ENCODE peak calls at places on chromosome 9, in nine cellular contexts. One of them, this sample, is unnamed.

GRCh38 chr9:135329571-135330306 is 149.8 kb upstream of the PPP1R26 start:
- DNase-seq in spleen: no peak
- DNase-seq in A549: no peak
- DNase-seq in endothelial cell of umbilical vein: no peak
- DNase-seq in neural progenitor cell: peak; percentile 67
- DNase-seq in CD8-positive, alpha-beta T cell: no peak
- DNase-seq in CD8-positive, alpha-beta memory T cell: no peak
- DNase-seq in Peyer's patch: no peak
- DNase-seq in adrenal gland: no peak
- DNase-seq in this sample: no peak

GRCh38 chr9:14313378-14313940 is 482 bp downstream of the NFIB start:
- DNase-seq in spleen: no peak
- DNase-seq in CD8-positive, alpha-beta T cell: no peak
- DNase-seq in A549: no peak
- DNase-seq in adrenal gland: no peak
- DNase-seq in CD8-positive, alpha-beta memory T cell: no peak
- DNase-seq in Peyer's patch: no peak
- DNase-seq in endothelial cell of umbilical vein: peak; percentile 43
- DNase-seq in neural progenitor cell: peak; percentile 56
- DNase-seq in this sample: peak; percentile 67

GRCh38 chr9:120909904-120910303 is 16.7 kb downstream of the TRAF1 start:
- DNase-seq in neural progenitor cell: no peak
- DNase-seq in endothelial cell of umbilical vein: peak; percentile 18
- DNase-seq in Peyer's patch: no peak
- DNase-seq in CD8-positive, alpha-beta T cell: no peak
- DNase-seq in spleen: no peak
- DNase-seq in adrenal gland: no peak
- DNase-seq in CD8-positive, alpha-beta memory T cell: peak; percentile 54
- DNase-seq in A549: no peak
- DNase-seq in this sample: no peak

GRCh38 chr9:86659413-86660046 is 287.8 kb downstream of the GAS1 start:
- DNase-seq in CD8-positive, alpha-beta memory T cell: no peak
- DNase-seq in A549: no peak
- DNase-seq in spleen: no peak
- DNase-seq in CD8-positive, alpha-beta T cell: no peak
- DNase-seq in neural progenitor cell: no peak
- DNase-seq in endothelial cell of umbilical vein: no peak
- DNase-seq in adrenal gland: no peak
- DNase-seq in Peyer's patch: no peak
- DNase-seq in this sample: no peak

GRCh38 chr9:110068212-110068611 is 139.7 kb downstream of the C9orf152 start:
- DNase-seq in adrenal gland: no peak
- DNase-seq in CD8-positive, alpha-beta T cell: no peak
- DNase-seq in A549: no peak
- DNase-seq in endothelial cell of umbilical vein: no peak
- DNase-seq in CD8-positive, alpha-beta memory T cell: no peak
- DNase-seq in neural progenitor cell: no peak
- DNase-seq in spleen: no peak
- DNase-seq in Peyer's patch: no peak
- DNase-seq in this sample: no peak

GRCh38 chr9:76690575-76691370 is 73.5 kb upstream of the PCA3 start:
- DNase-seq in CD8-positive, alpha-beta T cell: no peak
- DNase-seq in adrenal gland: no peak
- DNase-seq in CD8-positive, alpha-beta memory T cell: no peak
- DNase-seq in endothelial cell of umbilical vein: no peak
- DNase-seq in spleen: no peak
- DNase-seq in neural progenitor cell: no peak
- DNase-seq in Peyer's patch: no peak
- DNase-seq in A549: no peak
- DNase-seq in this sample: no peak

GRCh38 chr9:15104826-15105420 is 194.7 kb upstream of the FREM1 start:
- DNase-seq in endothelial cell of umbilical vein: peak; percentile 51
- DNase-seq in A549: peak; percentile 24
- DNase-seq in Peyer's patch: no peak
- DNase-seq in spleen: no peak
- DNase-seq in CD8-positive, alpha-beta memory T cell: peak; percentile 3
- DNase-seq in CD8-positive, alpha-beta T cell: no peak
- DNase-seq in adrenal gland: peak; percentile 18
- DNase-seq in neural progenitor cell: peak; percentile 69
- DNase-seq in this sample: peak; percentile 63

GRCh38 chr9:19782005-19782404 is 6.8 kb downstream of the SLC24A2 start:
- DNase-seq in Peyer's patch: no peak
- DNase-seq in CD8-positive, alpha-beta memory T cell: no peak
- DNase-seq in spleen: no peak
- DNase-seq in adrenal gland: no peak
- DNase-seq in neural progenitor cell: peak; percentile 46
- DNase-seq in endothelial cell of umbilical vein: peak; percentile 6
- DNase-seq in CD8-positive, alpha-beta T cell: no peak
- DNase-seq in A549: no peak
- DNase-seq in this sample: peak; percentile 51

GRCh38 chr9:76049341-76049740 is 158.9 kb downstream of the PCSK5 start:
- DNase-seq in endothelial cell of umbilical vein: no peak
- DNase-seq in spleen: no peak
- DNase-seq in adrenal gland: no peak
- DNase-seq in Peyer's patch: no peak
- DNase-seq in CD8-positive, alpha-beta T cell: no peak
- DNase-seq in neural progenitor cell: no peak
- DNase-seq in CD8-positive, alpha-beta memory T cell: no peak
- DNase-seq in A549: no peak
- DNase-seq in this sample: no peak

GRCh38 chr9:135501261-135502167 is 1.0 kb downstream of the MRPS2 start:
- DNase-seq in Peyer's patch: no peak
- DNase-seq in neural progenitor cell: no peak
- DNase-seq in CD8-positive, alpha-beta memory T cell: no peak
- DNase-seq in spleen: peak; percentile 76
- DNase-seq in A549: peak; percentile 83
- DNase-seq in adrenal gland: no peak
- DNase-seq in CD8-positive, alpha-beta T cell: no peak
- DNase-seq in endothelial cell of umbilical vein: no peak
- DNase-seq in this sample: no peak

GRCh38 chr9:26053954-26054353 is 375.7 kb upstream of the TUSC1 start:
- DNase-seq in endothelial cell of umbilical vein: peak; percentile 9
- DNase-seq in CD8-positive, alpha-beta memory T cell: no peak
- DNase-seq in adrenal gland: no peak
- DNase-seq in A549: no peak
- DNase-seq in spleen: no peak
- DNase-seq in neural progenitor cell: no peak
- DNase-seq in CD8-positive, alpha-beta T cell: no peak
- DNase-seq in Peyer's patch: no peak
- DNase-seq in this sample: no peak

GRCh38 chr9:116190997-116191396 is 37.4 kb downstream of the PAPPA start:
- DNase-seq in spleen: no peak
- DNase-seq in CD8-positive, alpha-beta memory T cell: no peak
- DNase-seq in endothelial cell of umbilical vein: no peak
- DNase-seq in CD8-positive, alpha-beta T cell: no peak
- DNase-seq in A549: peak; percentile 17
- DNase-seq in neural progenitor cell: no peak
- DNase-seq in Peyer's patch: no peak
- DNase-seq in adrenal gland: no peak
- DNase-seq in this sample: no peak

GRCh38 chr9:131461166-131461565 is 41.6 kb upstream of the POMT1 start:
- DNase-seq in Peyer's patch: no peak
- DNase-seq in A549: no peak
- DNase-seq in neural progenitor cell: no peak
- DNase-seq in adrenal gland: no peak
- DNase-seq in endothelial cell of umbilical vein: no peak
- DNase-seq in spleen: peak; percentile 19
- DNase-seq in CD8-positive, alpha-beta T cell: no peak
- DNase-seq in CD8-positive, alpha-beta memory T cell: no peak
- DNase-seq in this sample: no peak

GRCh38 chr9:35629597-35629996 is 11.4 kb upstream of the CD72 start:
- DNase-seq in CD8-positive, alpha-beta T cell: no peak
- DNase-seq in endothelial cell of umbilical vein: no peak
- DNase-seq in Peyer's patch: no peak
- DNase-seq in neural progenitor cell: no peak
- DNase-seq in adrenal gland: no peak
- DNase-seq in spleen: no peak
- DNase-seq in CD8-positive, alpha-beta memory T cell: no peak
- DNase-seq in A549: no peak
- DNase-seq in this sample: no peak

GRCh38 chr9:108568093-108568492 is 287.7 kb downstream of the ACTL7B start:
- DNase-seq in spleen: no peak
- DNase-seq in CD8-positive, alpha-beta memory T cell: no peak
- DNase-seq in endothelial cell of umbilical vein: no peak
- DNase-seq in CD8-positive, alpha-beta T cell: no peak
- DNase-seq in Peyer's patch: no peak
- DNase-seq in neural progenitor cell: no peak
- DNase-seq in adrenal gland: no peak
- DNase-seq in A549: no peak
- DNase-seq in this sample: peak; percentile 6

GRCh38 chr9:126298319-126298801 is 28.3 kb upstream of the MVB12B start:
- DNase-seq in adrenal gland: peak; percentile 1
- DNase-seq in Peyer's patch: no peak
- DNase-seq in A549: no peak
- DNase-seq in CD8-positive, alpha-beta memory T cell: no peak
- DNase-seq in CD8-positive, alpha-beta T cell: no peak
- DNase-seq in endothelial cell of umbilical vein: no peak
- DNase-seq in neural progenitor cell: peak; percentile 34
- DNase-seq in spleen: no peak
- DNase-seq in this sample: peak; percentile 81

GRCh38 chr9:109110326-109111014 is 9.3 kb downstream of the TMEM245 start:
- DNase-seq in endothelial cell of umbilical vein: peak; percentile 89
- DNase-seq in spleen: no peak
- DNase-seq in adrenal gland: no peak
- DNase-seq in CD8-positive, alpha-beta memory T cell: no peak
- DNase-seq in Peyer's patch: no peak
- DNase-seq in CD8-positive, alpha-beta T cell: no peak
- DNase-seq in neural progenitor cell: no peak
- DNase-seq in A549: no peak
- DNase-seq in this sample: no peak

GRCh38 chr9:27339661-27340295 is 42.8 kb upstream of the EQTN start:
- DNase-seq in endothelial cell of umbilical vein: no peak
- DNase-seq in CD8-positive, alpha-beta memory T cell: no peak
- DNase-seq in spleen: no peak
- DNase-seq in A549: no peak
- DNase-seq in Peyer's patch: no peak
- DNase-seq in CD8-positive, alpha-beta T cell: no peak
- DNase-seq in neural progenitor cell: no peak
- DNase-seq in adrenal gland: no peak
- DNase-seq in this sample: no peak

GRCh38 chr9:110337727-110338522 is at the start of gene TXNDC8:
- DNase-seq in adrenal gland: no peak
- DNase-seq in spleen: no peak
- DNase-seq in CD8-positive, alpha-beta memory T cell: no peak
- DNase-seq in neural progenitor cell: no peak
- DNase-seq in CD8-positive, alpha-beta T cell: no peak
- DNase-seq in Peyer's patch: no peak
- DNase-seq in A549: no peak
- DNase-seq in endothelial cell of umbilical vein: peak; percentile 19
- DNase-seq in this sample: no peak

GRCh38 chr9:129237195-129237611 is 59.1 kb upstream of the IER5L start:
- DNase-seq in adrenal gland: no peak
- DNase-seq in endothelial cell of umbilical vein: peak; percentile 46
- DNase-seq in A549: peak; percentile 41
- DNase-seq in Peyer's patch: no peak
- DNase-seq in neural progenitor cell: no peak
- DNase-seq in spleen: peak; percentile 62
- DNase-seq in CD8-positive, alpha-beta memory T cell: no peak
- DNase-seq in CD8-positive, alpha-beta T cell: no peak
- DNase-seq in this sample: no peak
- H3K4me3 ChIP-seq in adrenal gland: no peak overlapping the region
- H3K4me3 ChIP-seq in endothelial cell of umbilical vein: no peak overlapping the region
- H3K4me3 ChIP-seq in A549: no peak overlapping the region
- H3K4me3 ChIP-seq in Peyer's patch: no peak overlapping the region
- H3K4me3 ChIP-seq in neural progenitor cell: no peak overlapping the region
- H3K4me3 ChIP-seq in spleen: no peak overlapping the region
- H3K4me3 ChIP-seq in CD8-positive, alpha-beta memory T cell: peak overlapping the region; percentile 54
- H3K4me3 ChIP-seq in CD8-positive, alpha-beta T cell: peak overlapping the region; percentile 66
- H3K4me3 ChIP-seq in this sample: no peak overlapping the region

DNA sequence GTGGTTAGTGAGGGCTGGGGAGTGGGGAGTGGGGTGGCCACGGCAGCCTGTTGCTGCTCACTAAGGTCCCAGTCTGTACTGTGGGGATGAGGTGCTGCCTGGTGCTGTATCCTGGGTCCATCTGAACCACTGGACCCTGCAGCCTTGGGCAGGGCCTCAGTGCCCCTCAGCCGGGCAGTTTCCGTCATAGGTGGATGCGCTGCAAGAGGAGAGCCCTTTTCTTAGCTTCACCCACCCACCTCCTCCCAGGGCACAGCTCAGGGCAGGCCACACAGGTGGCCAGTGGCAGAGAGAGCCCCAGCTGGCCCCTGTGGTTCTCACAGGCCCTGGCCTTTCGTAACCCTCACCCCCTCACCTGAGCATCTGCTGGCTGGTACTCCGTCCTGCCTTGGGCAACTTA is 46.2 kb downstream of the WNK2 start:
- DNase-seq in neural progenitor cell: no peak
- DNase-seq in adrenal gland: no peak
- DNase-seq in A549: no peak
- DNase-seq in spleen: no peak
- DNase-seq in Peyer's patch: no peak
- DNase-seq in CD8-positive, alpha-beta T cell: no peak
- DNase-seq in endothelial cell of umbilical vein: no peak
- DNase-seq in CD8-positive, alpha-beta memory T cell: no peak
- DNase-seq in this sample: no peak
- H3K27ac ChIP-seq in neural progenitor cell: no peak overlapping the region
- H3K27ac ChIP-seq in adrenal gland: no peak overlapping the region
- H3K27ac ChIP-seq in A549: no peak overlapping the region
- H3K27ac ChIP-seq in spleen: no peak overlapping the region
- H3K27ac ChIP-seq in Peyer's patch: peak overlapping the region; percentile 69
- H3K27ac ChIP-seq in CD8-positive, alpha-beta T cell: no peak overlapping the region
- H3K27ac ChIP-seq in endothelial cell of umbilical vein: no peak overlapping the region
- H3K27ac ChIP-seq in CD8-positive, alpha-beta memory T cell: no peak overlapping the region
- H3K27ac ChIP-seq in this sample: no peak overlapping the region

GRCh38 chr9:105242062-105242461 is 2.4 kb upstream of the SLC44A1 start:
- DNase-seq in adrenal gland: no peak
- DNase-seq in A549: no peak
- DNase-seq in Peyer's patch: no peak
- DNase-seq in endothelial cell of umbilical vein: no peak
- DNase-seq in neural progenitor cell: no peak
- DNase-seq in CD8-positive, alpha-beta T cell: no peak
- DNase-seq in CD8-positive, alpha-beta memory T cell: no peak
- DNase-seq in spleen: no peak
- DNase-seq in this sample: no peak
- H3K4me3 ChIP-seq in adrenal gland: no peak overlapping the region
- H3K4me3 ChIP-seq in A549: no peak overlapping the region
- H3K4me3 ChIP-seq in Peyer's patch: no peak overlapping the region
- H3K4me3 ChIP-seq in endothelial cell of umbilical vein: no peak overlapping the region
- H3K4me3 ChIP-seq in neural progenitor cell: no peak overlapping the region
- H3K4me3 ChIP-seq in CD8-positive, alpha-beta T cell: no peak overlapping the region
- H3K4me3 ChIP-seq in CD8-positive, alpha-beta memory T cell: no peak overlapping the region
- H3K4me3 ChIP-seq in spleen: no peak overlapping the region
- H3K4me3 ChIP-seq in this sample: no peak overlapping the region

GRCh38 chr9:2242778-2243395 is 227.7 kb downstream of the SMARCA2 start:
- DNase-seq in CD8-positive, alpha-beta T cell: no peak
- DNase-seq in CD8-positive, alpha-beta memory T cell: no peak
- DNase-seq in adrenal gland: no peak
- DNase-seq in spleen: no peak
- DNase-seq in A549: no peak
- DNase-seq in neural progenitor cell: peak; percentile 9
- DNase-seq in endothelial cell of umbilical vein: peak; percentile 6
- DNase-seq in Peyer's patch: no peak
- DNase-seq in this sample: peak; percentile 57

GRCh38 chr9:2243666-2244555 is 228.8 kb downstream of the SMARCA2 start:
- DNase-seq in neural progenitor cell: no peak
- DNase-seq in A549: no peak
- DNase-seq in CD8-positive, alpha-beta memory T cell: no peak
- DNase-seq in Peyer's patch: no peak
- DNase-seq in CD8-positive, alpha-beta T cell: no peak
- DNase-seq in adrenal gland: no peak
- DNase-seq in spleen: no peak
- DNase-seq in endothelial cell of umbilical vein: peak; percentile 59
- DNase-seq in this sample: no peak

GRCh38 chr9:2241461-2241874 is 226.3 kb downstream of the SMARCA2 start:
- DNase-seq in A549: no peak
- DNase-seq in neural progenitor cell: peak; percentile 93
- DNase-seq in CD8-positive, alpha-beta memory T cell: no peak
- DNase-seq in CD8-positive, alpha-beta T cell: no peak
- DNase-seq in spleen: peak; percentile 79
- DNase-seq in adrenal gland: peak; percentile 35
- DNase-seq in Peyer's patch: no peak
- DNase-seq in endothelial cell of umbilical vein: peak; percentile 87
- DNase-seq in this sample: peak; percentile 68

GRCh38 chr9:2241875-2242741 is 227.0 kb downstream of the SMARCA2 start:
- DNase-seq in spleen: peak; percentile 89
- DNase-seq in neural progenitor cell: peak; percentile 94
- DNase-seq in CD8-positive, alpha-beta T cell: no peak
- DNase-seq in Peyer's patch: peak; percentile 61
- DNase-seq in adrenal gland: peak; percentile 82
- DNase-seq in CD8-positive, alpha-beta memory T cell: peak; percentile 23
- DNase-seq in A549: peak; percentile 57
- DNase-seq in endothelial cell of umbilical vein: peak; percentile 87
- DNase-seq in this sample: peak; percentile 83
- H3K27ac ChIP-seq in spleen: no peak overlapping the region
- H3K27ac ChIP-seq in neural progenitor cell: peak overlapping the region; percentile 89
- H3K27ac ChIP-seq in CD8-positive, alpha-beta T cell: no peak overlapping the region
- H3K27ac ChIP-seq in Peyer's patch: peak overlapping the region; percentile 10
- H3K27ac ChIP-seq in adrenal gland: no peak overlapping the region
- H3K27ac ChIP-seq in CD8-positive, alpha-beta memory T cell: no peak overlapping the region
- H3K27ac ChIP-seq in A549: peak overlapping the region; percentile 88
- H3K27ac ChIP-seq in endothelial cell of umbilical vein: no peak overlapping the region
- H3K27ac ChIP-seq in this sample: peak overlapping the region; percentile 89

This sample was measured in SJCRH30.